ENCODE peak calls at places on chromosome 4, in eight cellular contexts. One of them, this sample, is unnamed.

GRCh38 chr4:8732092-8732491 is 139.5 kb downstream of the CPZ start:
- DNase-seq in A549: no peak
- DNase-seq in stomach: peak; percentile 17
- DNase-seq in right lobe of liver: peak; percentile 27
- DNase-seq in RWPE1: no peak
- DNase-seq in mesothelial cell of epicardium: no peak
- DNase-seq in fibroblast of lung: no peak
- DNase-seq in IMR-90: no peak
- DNase-seq in this sample: no peak

GRCh38 chr4:81676552-81676951 is 204.8 kb upstream of the RASGEF1B start:
- DNase-seq in A549: no peak
- DNase-seq in stomach: no peak
- DNase-seq in right lobe of liver: no peak
- DNase-seq in RWPE1: no peak
- DNase-seq in mesothelial cell of epicardium: no peak
- DNase-seq in fibroblast of lung: peak; percentile 15
- DNase-seq in IMR-90: no peak
- DNase-seq in this sample: no peak

GRCh38 chr4:100504086-100504874 is 13.5 kb downstream of the EMCN start:
- DNase-seq in A549: no peak
- DNase-seq in stomach: no peak
- DNase-seq in right lobe of liver: no peak
- DNase-seq in RWPE1: no peak
- DNase-seq in mesothelial cell of epicardium: no peak
- DNase-seq in fibroblast of lung: no peak
- DNase-seq in IMR-90: no peak
- DNase-seq in this sample: no peak

GRCh38 chr4:89152972-89153371 is 41.6 kb downstream of the TIGD2 start:
- DNase-seq in A549: no peak
- DNase-seq in stomach: no peak
- DNase-seq in right lobe of liver: no peak
- DNase-seq in RWPE1: no peak
- DNase-seq in mesothelial cell of epicardium: no peak
- DNase-seq in fibroblast of lung: no peak
- DNase-seq in IMR-90: no peak
- DNase-seq in this sample: no peak

GRCh38 chr4:4347585-4347984 is 39.3 kb upstream of the NSG1 start:
- DNase-seq in A549: no peak
- DNase-seq in stomach: no peak
- DNase-seq in right lobe of liver: no peak
- DNase-seq in RWPE1: no peak
- DNase-seq in mesothelial cell of epicardium: no peak
- DNase-seq in fibroblast of lung: no peak
- DNase-seq in IMR-90: no peak
- DNase-seq in this sample: no peak

GRCh38 chr4:7156273-7157139 is 35.8 kb upstream of the SORCS2 start:
- DNase-seq in A549: peak; percentile 35
- DNase-seq in stomach: no peak
- DNase-seq in right lobe of liver: peak; percentile 36
- DNase-seq in RWPE1: no peak
- DNase-seq in mesothelial cell of epicardium: no peak
- DNase-seq in fibroblast of lung: peak; percentile 28
- DNase-seq in IMR-90: peak; percentile 25
- DNase-seq in this sample: no peak

GRCh38 chr4:38856524-38857337 is at the start of gene TLR6:
- DNase-seq in A549: no peak
- DNase-seq in stomach: peak; percentile 68
- DNase-seq in right lobe of liver: peak; percentile 64
- DNase-seq in RWPE1: peak; percentile 53
- DNase-seq in mesothelial cell of epicardium: no peak
- DNase-seq in fibroblast of lung: peak; percentile 66
- DNase-seq in IMR-90: peak; percentile 68
- DNase-seq in this sample: peak; percentile 36

GRCh38 chr4:125492957-125493356 is 178.2 kb downstream of the FAT4 start:
- DNase-seq in A549: no peak
- DNase-seq in stomach: no peak
- DNase-seq in right lobe of liver: no peak
- DNase-seq in RWPE1: no peak
- DNase-seq in mesothelial cell of epicardium: no peak
- DNase-seq in fibroblast of lung: no peak
- DNase-seq in IMR-90: no peak
- DNase-seq in this sample: no peak

GRCh38 chr4:122810669-122811068 is 16.0 kb upstream of the FGF2 start:
- DNase-seq in A549: no peak
- DNase-seq in stomach: no peak
- DNase-seq in right lobe of liver: no peak
- DNase-seq in RWPE1: no peak
- DNase-seq in mesothelial cell of epicardium: no peak
- DNase-seq in fibroblast of lung: peak; percentile 61
- DNase-seq in IMR-90: peak; percentile 41
- DNase-seq in this sample: no peak

GRCh38 chr4:174907508-174907907 is 10.7 kb upstream of the ADAM29 start:
- DNase-seq in A549: no peak
- DNase-seq in stomach: no peak
- DNase-seq in right lobe of liver: no peak
- DNase-seq in RWPE1: no peak
- DNase-seq in mesothelial cell of epicardium: no peak
- DNase-seq in fibroblast of lung: no peak
- DNase-seq in IMR-90: no peak
- DNase-seq in this sample: no peak

GRCh38 chr4:8207314-8207713 is 8.2 kb downstream of the SH3TC1 start:
- DNase-seq in A549: no peak
- DNase-seq in stomach: no peak
- DNase-seq in right lobe of liver: no peak
- DNase-seq in RWPE1: no peak
- DNase-seq in mesothelial cell of epicardium: no peak
- DNase-seq in fibroblast of lung: no peak
- DNase-seq in IMR-90: no peak
- DNase-seq in this sample: no peak

GRCh38 chr4:129453524-129453923 is 357.6 kb downstream of the C4orf33 start:
- DNase-seq in A549: no peak
- DNase-seq in stomach: no peak
- DNase-seq in right lobe of liver: no peak
- DNase-seq in RWPE1: no peak
- DNase-seq in mesothelial cell of epicardium: no peak
- DNase-seq in fibroblast of lung: no peak
- DNase-seq in IMR-90: no peak
- DNase-seq in this sample: no peak

GRCh38 chr4:112857461-112857860 is 192.0 kb upstream of the ANK2 start:
- DNase-seq in A549: peak; percentile 7
- DNase-seq in stomach: no peak
- DNase-seq in right lobe of liver: no peak
- DNase-seq in RWPE1: peak; percentile 94
- DNase-seq in mesothelial cell of epicardium: no peak
- DNase-seq in fibroblast of lung: peak; percentile 76
- DNase-seq in IMR-90: peak; percentile 80
- DNase-seq in this sample: no peak

GRCh38 chr4:153573881-153574807 is 108.0 kb downstream of the TMEM131L start:
- DNase-seq in A549: peak; percentile 4
- DNase-seq in stomach: peak; percentile 67
- DNase-seq in right lobe of liver: peak; percentile 60
- DNase-seq in RWPE1: peak; percentile 36
- DNase-seq in mesothelial cell of epicardium: no peak
- DNase-seq in fibroblast of lung: peak; percentile 93
- DNase-seq in IMR-90: peak; percentile 88
- DNase-seq in this sample: no peak

GRCh38 chr4:153940916-153941315 is 152.0 kb upstream of the SFRP2 start:
- DNase-seq in A549: no peak
- DNase-seq in stomach: no peak
- DNase-seq in right lobe of liver: no peak
- DNase-seq in RWPE1: no peak
- DNase-seq in mesothelial cell of epicardium: no peak
- DNase-seq in fibroblast of lung: no peak
- DNase-seq in IMR-90: no peak
- DNase-seq in this sample: no peak

GRCh38 chr4:61173799-61174198 is 26.3 kb upstream of the ADGRL3 start:
- DNase-seq in A549: no peak
- DNase-seq in stomach: no peak
- DNase-seq in right lobe of liver: no peak
- DNase-seq in RWPE1: peak; percentile 0
- DNase-seq in mesothelial cell of epicardium: no peak
- DNase-seq in fibroblast of lung: peak; percentile 49
- DNase-seq in IMR-90: peak; percentile 1
- DNase-seq in this sample: no peak

GRCh38 chr4:21802406-21802805 is 146.2 kb downstream of the KCNIP4 start:
- DNase-seq in A549: peak; percentile 5
- DNase-seq in stomach: no peak
- DNase-seq in right lobe of liver: no peak
- DNase-seq in RWPE1: peak; percentile 44
- DNase-seq in mesothelial cell of epicardium: no peak
- DNase-seq in fibroblast of lung: no peak
- DNase-seq in IMR-90: no peak
- DNase-seq in this sample: no peak

GRCh38 chr4:161143375-161143774 is 1020.4 kb downstream of the FSTL5 start:
- DNase-seq in A549: no peak
- DNase-seq in stomach: no peak
- DNase-seq in right lobe of liver: no peak
- DNase-seq in RWPE1: no peak
- DNase-seq in mesothelial cell of epicardium: no peak
- DNase-seq in fibroblast of lung: no peak
- DNase-seq in IMR-90: no peak
- DNase-seq in this sample: no peak

GRCh38 chr4:75675004-75675531 is 1.9 kb upstream of the G3BP2 start:
- DNase-seq in A549: no peak
- DNase-seq in stomach: no peak
- DNase-seq in right lobe of liver: no peak
- DNase-seq in RWPE1: no peak
- DNase-seq in mesothelial cell of epicardium: no peak
- DNase-seq in fibroblast of lung: no peak
- DNase-seq in IMR-90: no peak
- DNase-seq in this sample: no peak

GRCh38 chr4:81605278-81605677 is 133.6 kb upstream of the RASGEF1B start:
- DNase-seq in A549: no peak
- DNase-seq in stomach: no peak
- DNase-seq in right lobe of liver: no peak
- DNase-seq in RWPE1: no peak
- DNase-seq in mesothelial cell of epicardium: no peak
- DNase-seq in fibroblast of lung: no peak
- DNase-seq in IMR-90: no peak
- DNase-seq in this sample: no peak

GRCh38 chr4:115844180-115844579 is 730.8 kb upstream of the NDST4 start:
- DNase-seq in A549: no peak
- DNase-seq in stomach: no peak
- DNase-seq in right lobe of liver: no peak
- DNase-seq in RWPE1: no peak
- DNase-seq in mesothelial cell of epicardium: no peak
- DNase-seq in fibroblast of lung: no peak
- DNase-seq in IMR-90: no peak
- DNase-seq in this sample: no peak

DNA sequence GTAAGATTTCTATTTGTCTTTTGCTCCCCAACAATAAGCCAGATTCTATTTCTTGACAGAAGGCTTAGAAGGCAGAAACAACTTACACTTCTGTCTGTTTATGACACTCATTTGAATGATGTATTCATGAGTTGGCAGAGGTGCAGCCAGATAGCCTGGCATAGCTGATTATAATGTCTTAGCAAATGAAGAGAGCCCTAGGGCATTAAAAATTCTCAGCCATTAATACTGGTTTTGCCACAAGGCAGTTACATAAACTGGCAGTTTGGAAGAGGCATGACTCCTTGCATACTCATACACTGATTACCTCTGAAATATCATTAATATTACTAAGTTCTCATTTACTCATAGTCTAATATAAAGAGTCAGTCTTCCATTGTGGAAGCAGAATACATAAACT is 728.5 kb upstream of the NDST4 start:
- DNase-seq in A549: no peak
- DNase-seq in stomach: no peak
- DNase-seq in right lobe of liver: no peak
- DNase-seq in RWPE1: peak; percentile 6
- DNase-seq in mesothelial cell of epicardium: no peak
- DNase-seq in fibroblast of lung: no peak
- DNase-seq in IMR-90: no peak
- DNase-seq in this sample: no peak
- TF ChIP-seq CTCF in A549: no peak
- TF ChIP-seq CTCF in stomach: no peak
- TF ChIP-seq CTCF in right lobe of liver: no peak
- TF ChIP-seq CTCF in RWPE1: no peak
- TF ChIP-seq CTCF in mesothelial cell of epicardium: no peak
- TF ChIP-seq CTCF in fibroblast of lung: no peak
- TF ChIP-seq CTCF in IMR-90: no peak
- TF ChIP-seq CTCF in this sample: no peak

DNA sequence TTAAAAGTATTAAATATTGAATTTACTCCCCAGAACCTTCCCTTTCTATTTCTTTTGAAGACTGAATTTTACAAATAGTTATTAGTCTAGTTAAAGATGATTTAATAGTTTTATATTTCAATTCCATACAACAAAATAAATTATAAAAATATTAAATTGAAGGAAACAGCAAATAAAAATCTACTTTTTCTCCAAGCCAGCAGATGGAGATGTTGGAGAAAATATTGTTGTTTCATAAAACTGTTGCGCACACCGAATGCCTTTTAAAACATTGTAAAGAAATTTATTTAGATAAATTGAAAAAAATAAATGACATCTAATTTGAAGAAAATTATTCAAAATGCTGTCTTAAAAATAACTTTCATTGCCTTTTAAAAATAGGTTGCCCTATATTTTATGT is 5.5 kb downstream of the GRIA2 start:
- DNase-seq in A549: no peak
- DNase-seq in stomach: no peak
- DNase-seq in right lobe of liver: no peak
- DNase-seq in RWPE1: no peak
- DNase-seq in mesothelial cell of epicardium: no peak
- DNase-seq in fibroblast of lung: no peak
- DNase-seq in IMR-90: no peak
- DNase-seq in this sample: no peak
- TF ChIP-seq CTCF in A549: no peak
- TF ChIP-seq CTCF in stomach: no peak
- TF ChIP-seq CTCF in right lobe of liver: no peak
- TF ChIP-seq CTCF in RWPE1: no peak
- TF ChIP-seq CTCF in mesothelial cell of epicardium: no peak
- TF ChIP-seq CTCF in fibroblast of lung: no peak
- TF ChIP-seq CTCF in IMR-90: no peak
- TF ChIP-seq CTCF in this sample: peak; percentile 11

DNA sequence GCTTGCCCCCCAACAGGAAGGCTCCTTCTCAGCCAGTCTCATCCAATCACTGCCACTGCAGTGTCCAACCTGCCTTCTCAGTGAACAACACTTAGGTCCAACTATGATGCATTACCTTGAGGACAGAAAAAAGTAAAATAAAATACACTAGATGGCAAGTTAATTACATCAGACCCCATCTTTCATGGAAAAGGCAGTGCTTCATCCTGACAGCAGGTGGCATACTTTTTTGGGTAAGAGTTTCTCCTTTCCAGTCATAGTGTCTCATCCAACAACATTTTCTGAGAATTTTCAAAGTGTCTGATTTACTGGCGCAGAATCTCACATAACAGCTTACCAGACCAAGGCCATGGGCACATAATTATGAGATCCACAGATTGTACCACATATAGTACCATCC is 1742.8 kb downstream of the PCDH7 start:
- DNase-seq in A549: no peak
- DNase-seq in stomach: no peak
- DNase-seq in right lobe of liver: no peak
- DNase-seq in RWPE1: peak; percentile 2
- DNase-seq in mesothelial cell of epicardium: no peak
- DNase-seq in fibroblast of lung: peak; percentile 45
- DNase-seq in IMR-90: peak; percentile 3
- DNase-seq in this sample: no peak
- TF ChIP-seq CTCF in A549: no peak
- TF ChIP-seq CTCF in stomach: no peak
- TF ChIP-seq CTCF in right lobe of liver: peak; percentile 56
- TF ChIP-seq CTCF in RWPE1: peak; percentile 26
- TF ChIP-seq CTCF in mesothelial cell of epicardium: peak; percentile 37
- TF ChIP-seq CTCF in fibroblast of lung: no peak
- TF ChIP-seq CTCF in IMR-90: peak; percentile 34
- TF ChIP-seq CTCF in this sample: peak; percentile 45

GRCh38 chr4:83362492-83363329 is 28.1 kb upstream of the HPSE start:
- DNase-seq in A549: peak; percentile 6
- DNase-seq in stomach: no peak
- DNase-seq in right lobe of liver: no peak
- DNase-seq in RWPE1: peak; percentile 29
- DNase-seq in mesothelial cell of epicardium: no peak
- DNase-seq in fibroblast of lung: peak; percentile 52
- DNase-seq in IMR-90: peak; percentile 34
- DNase-seq in this sample: no peak
- TF ChIP-seq CTCF in A549: peak; percentile 42
- TF ChIP-seq CTCF in stomach: no peak
- TF ChIP-seq CTCF in right lobe of liver: peak; percentile 23
- TF ChIP-seq CTCF in RWPE1: no peak
- TF ChIP-seq CTCF in mesothelial cell of epicardium: no peak
- TF ChIP-seq CTCF in fibroblast of lung: peak; percentile 30
- TF ChIP-seq CTCF in IMR-90: peak; percentile 47
- TF ChIP-seq CTCF in this sample: peak; percentile 27